ENCODE peak calls at places on chromosome 19, in eight cellular contexts. E is right cardiac atrium, A is osteoblast, Z is ascending aorta, Y is stomach, B is ovary, D is upper lobe of right lung, R is GM12878. G is an unnamed sample.

GRCh38 chr19:3554254-3555083 is 2.9 kb downstream of the MFSD12 start:
- DNase-seq in E (no peak), A (peak; percentile 86), Z (no peak), Y (no peak), B (no peak), D (no peak), R (no peak), G (no peak)

GRCh38 chr19:56918682-56919307 is 78.3 kb upstream of the PEG3 start:
- DNase-seq in E (no peak), A (no peak), Z (no peak), Y (no peak), B (no peak), D (no peak), R (no peak), G (no peak)

GRCh38 chr19:10861118-10861651 is 10.2 kb upstream of the CARM1 start:
- DNase-seq in E (no peak), A (peak; percentile 72), Z (no peak), Y (peak; percentile 58), B (no peak), D (no peak), R (no peak), G (no peak)

GRCh38 chr19:43265664-43266025 is 3.7 kb downstream of the PSG9 start:
- DNase-seq in E (no peak), A (peak; percentile 35), Z (no peak), Y (no peak), B (no peak), D (no peak), R (no peak), G (no peak)

GRCh38 chr19:43562698-43563241 is 12.6 kb downstream of the XRCC1 start:
- DNase-seq in E (peak; percentile 91), A (peak; percentile 95), Z (peak; percentile 91), Y (peak; percentile 65), B (peak; percentile 54), D (peak; percentile 89), R (peak; percentile 91), G (peak; percentile 77)

GRCh38 chr19:4534836-4535658 is at the start of gene PLIN5:
- DNase-seq in E (peak; percentile 90), A (peak; percentile 96), Z (no peak), Y (peak; percentile 96), B (peak; percentile 97), D (peak; percentile 93), R (peak; percentile 3), G (peak; percentile 66)

GRCh38 chr19:28878862-28879566 is 333.9 kb downstream of the UQCRFS1 start:
- DNase-seq in E (peak; percentile 84), A (peak; percentile 89), Z (peak; percentile 74), Y (peak; percentile 77), B (peak; percentile 80), D (peak; percentile 75), R (no peak), G (peak; percentile 76)

GRCh38 chr19:57537953-57538547 is 10.9 kb downstream of the ZNF549 start:
- DNase-seq in E (no peak), A (no peak), Z (no peak), Y (no peak), B (no peak), D (no peak), R (no peak), G (no peak)

GRCh38 chr19:16075430-16076153 is 703 bp upstream of the TPM4 start:
- DNase-seq in E (no peak), A (no peak), Z (peak; percentile 71), Y (no peak), B (peak; percentile 48), D (peak; percentile 43), R (no peak), G (no peak)

GRCh38 chr19:48837081-48837524 is 812 bp upstream of the HSD17B14 start:
- DNase-seq in E (peak; percentile 96), A (peak; percentile 96), Z (peak; percentile 96), Y (peak; percentile 56), B (peak; percentile 89), D (peak; percentile 93), R (peak; percentile 67), G (peak; percentile 83)

GRCh38 chr19:10683064-10683426 is 18.2 kb upstream of the QTRT1 start:
- DNase-seq in E (no peak), A (peak; percentile 52), Z (no peak), Y (no peak), B (no peak), D (no peak), R (no peak), G (no peak)

GRCh38 chr19:19334989-19335344 is 14.3 kb downstream of the MAU2 start:
- DNase-seq in E (no peak), A (peak; percentile 78), Z (no peak), Y (no peak), B (no peak), D (no peak), R (no peak), G (no peak)

GRCh38 chr19:49459388-49459787 is 6.4 kb downstream of the ALDH16A1 start:
- DNase-seq in E (no peak), A (peak; percentile 55), Z (no peak), Y (no peak), B (no peak), D (no peak), R (no peak), G (no peak)

GRCh38 chr19:48608798-48609263 is 2.3 kb downstream of the SPACA4 start:
- DNase-seq in E (no peak), A (peak; percentile 95), Z (no peak), Y (no peak), B (peak; percentile 45), D (no peak), R (no peak), G (no peak)

GRCh38 chr19:39171479-39172465 is 25.0 kb upstream of the NCCRP1 start:
- DNase-seq in E (peak; percentile 46), A (peak; percentile 86), Z (no peak), Y (no peak), B (no peak), D (no peak), R (no peak), G (no peak)
- H3K27ac ChIP-seq in E (no peak overlapping the region), A (no peak overlapping the region), Z (no peak overlapping the region), Y (no peak overlapping the region), B (no peak overlapping the region), D (no peak overlapping the region), R (no peak overlapping the region), G (no peak overlapping the region)

DNA sequence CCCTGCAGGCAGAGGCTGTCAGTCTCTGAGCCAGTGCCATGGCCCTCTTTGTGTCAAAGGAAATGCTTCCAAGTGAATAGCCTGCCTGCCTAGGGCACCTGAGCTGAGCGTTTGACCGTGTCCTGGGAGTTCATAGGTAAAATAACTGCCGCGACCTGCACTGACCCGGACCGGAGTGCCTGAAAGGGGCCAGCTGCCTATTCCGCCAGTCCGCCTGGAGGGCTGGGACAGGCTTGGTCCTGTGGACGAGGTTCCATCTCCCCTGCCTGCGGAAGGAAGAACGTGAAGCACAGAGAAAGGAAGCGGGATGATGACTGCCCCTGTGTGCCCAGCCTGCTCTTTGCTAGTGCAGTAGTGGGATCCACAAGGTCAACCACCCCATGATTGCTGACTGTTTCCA is 17.5 kb upstream of the ZNF492 start:
- DNase-seq in E (no peak), A (peak; percentile 18), Z (no peak), Y (no peak), B (no peak), D (peak; percentile 23), R (no peak), G (no peak)
- H3K9me3 ChIP-seq in E (no peaks in the 10 kb centered on the region), A (no peaks in the 10 kb centered on the region), Z (no peaks in the 10 kb centered on the region), Y (peaks cover 15% of the 10 kb centered on the region), B (no peaks in the 10 kb centered on the region), D (no peaks in the 10 kb centered on the region), R (no peaks in the 10 kb centered on the region), G (no peaks in the 10 kb centered on the region)

GRCh38 chr19:47190167-47190727 is 40.8 kb downstream of the BBC3 start:
- DNase-seq in E (peak; percentile 87), A (peak; percentile 91), Z (peak; percentile 84), Y (peak; percentile 90), B (peak; percentile 74), D (peak; percentile 90), R (no peak), G (no peak)

GRCh38 chr19:47187797-47188196 is 43.2 kb downstream of the BBC3 start:
- DNase-seq in E (no peak), A (no peak), Z (no peak), Y (no peak), B (no peak), D (no peak), R (no peak), G (no peak)

GRCh38 chr19:47186337-47187022 is 44.5 kb downstream of the BBC3 start:
- DNase-seq in E (no peak), A (peak; percentile 45), Z (no peak), Y (no peak), B (no peak), D (no peak), R (peak; percentile 89), G (no peak)

GRCh38 chr19:47187023-47187655 is 43.9 kb downstream of the BBC3 start:
- DNase-seq in E (no peak), A (no peak), Z (no peak), Y (no peak), B (no peak), D (no peak), R (no peak), G (no peak)

DNA sequence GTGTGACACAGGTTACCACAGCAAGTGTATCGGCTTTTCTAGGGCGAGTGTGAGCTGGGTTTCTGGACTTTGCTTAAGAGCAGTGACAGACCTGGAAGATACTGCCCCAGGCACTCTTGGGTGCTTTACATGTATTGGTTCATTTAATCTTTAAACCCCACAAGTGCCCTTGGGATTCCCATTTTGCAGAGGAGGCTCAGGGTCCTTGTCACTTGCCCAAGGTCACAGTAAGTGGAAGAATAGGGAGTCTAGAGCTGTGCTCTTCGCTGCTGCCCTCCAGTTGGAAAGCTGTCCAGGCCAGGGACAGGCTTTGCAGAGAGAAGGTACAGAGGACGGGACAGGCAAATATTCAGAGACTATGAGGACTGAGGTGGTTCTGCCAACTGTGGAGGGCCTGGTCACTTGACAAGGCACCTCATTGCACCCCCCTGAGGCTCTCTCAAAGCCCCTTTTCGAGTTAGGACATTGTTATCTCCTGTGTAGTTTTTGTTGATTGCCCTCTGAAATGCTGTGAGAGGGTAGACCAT is 42.4 kb downstream of the BBC3 start:
- DNase-seq in E (no peak), A (no peak), Z (no peak), Y (no peak), B (no peak), D (no peak), R (no peak), G (no peak)
- H3K27ac ChIP-seq in E (peak overlapping the region; percentile 6), A (peak overlapping the region; percentile 17), Z (peak overlapping the region; percentile 60), Y (peak overlapping the region; percentile 71), B (no peak overlapping the region), D (peak overlapping the region; percentile 78), R (no peak overlapping the region), G (peak overlapping the region; percentile 10)

GRCh38 chr19:34962281-34962944 is 1.6 kb downstream of the ZNF792 start:
- DNase-seq in E (peak; percentile 17), A (no peak), Z (no peak), Y (no peak), B (no peak), D (no peak), R (no peak), G (no peak)

GRCh38 chr19:34960103-34960805 is 3.8 kb downstream of the ZNF792 start:
- DNase-seq in E (no peak), A (no peak), Z (no peak), Y (no peak), B (no peak), D (no peak), R (no peak), G (no peak)

GRCh38 chr19:34961775-34962174 is 2.3 kb downstream of the ZNF792 start:
- DNase-seq in E (no peak), A (no peak), Z (no peak), Y (no peak), B (no peak), D (no peak), R (no peak), G (no peak)

GRCh38 chr19:34962945-34963530 is 991 bp downstream of the ZNF792 start:
- DNase-seq in E (peak; percentile 59), A (peak; percentile 79), Z (no peak), Y (no peak), B (no peak), D (no peak), R (no peak), G (no peak)

GRCh38 chr19:34960940-34961679 is 2.9 kb downstream of the ZNF792 start:
- DNase-seq in E (no peak), A (no peak), Z (no peak), Y (no peak), B (no peak), D (no peak), R (no peak), G (no peak)
- H3K9me3 ChIP-seq in E (peaks cover 35% of the 10 kb centered on the region), A (peaks cover 30% of the 10 kb centered on the region), Z (peaks cover 49% of the 10 kb centered on the region), Y (peaks cover 49% of the 10 kb centered on the region), B (peaks cover 6% of the 10 kb centered on the region), D (peaks cover 43% of the 10 kb centered on the region), R (peaks cover 41% of the 10 kb centered on the region), G (peaks cover 54% of the 10 kb centered on the region)

G was measured in right atrium auricular region.